ENCODE peak calls at places on chromosomes 16 and 17, in ten cellular contexts. S, M, D, F, P, N, B, T, E and R are unnamed samples.

GRCh38 chr17:38896373-38896954 is 26.6 kb downstream of the LASP1 start:
- DNase-seq in S (no peak), M (no peak), D (no peak), F (no peak), P (no peak), N (no peak), B (no peak), T (no peak), E (peak), R (no peak)

GRCh38 chr17:80926601-80927250 is 64.9 kb upstream of the CHMP6 start:
- DNase-seq in S (no peak), M (no peak), D (no peak), F (no peak), P (no peak), N (no peak), B (no peak), T (no peak), E (no peak), R (no peak)

GRCh38 chr16:3004319-3004718 is 8.4 kb upstream of the CLDN9 start:
- DNase-seq in S (no peak), M (no peak), D (no peak), F (peak), P (no peak), N (no peak), B (no peak), T (no peak), E (peak), R (no peak)

GRCh38 chr16:88892065-88892464 is 25.6 kb upstream of the PABPN1L start:
- DNase-seq in S (no peak), M (no peak), D (no peak), F (no peak), P (no peak), N (no peak), B (no peak), T (no peak), E (no peak), R (no peak)

GRCh38 chr17:74453665-74454196 is 12.7 kb upstream of the CD300A start:
- DNase-seq in S (peak), M (no peak), D (no peak), F (peak), P (no peak), N (no peak), B (peak), T (peak), E (no peak), R (peak)

GRCh38 chr16:11665071-11665491 is 3.2 kb upstream of the SNN start:
- DNase-seq in S (peak), M (no peak), D (no peak), F (peak), P (no peak), N (no peak), B (no peak), T (no peak), E (no peak), R (peak)

GRCh38 chr16:22357635-22357971 is 16.8 kb downstream of the CDR2 start:
- DNase-seq in S (no peak), M (no peak), D (no peak), F (no peak), P (no peak), N (no peak), B (peak), T (no peak), E (no peak), R (no peak)

GRCh38 chr17:15740570-15741120 is 8.6 kb downstream of the TBC1D26 start:
- DNase-seq in S (no peak), M (no peak), D (no peak), F (no peak), P (no peak), N (no peak), B (no peak), T (no peak), E (no peak), R (no peak)